ENCODE peak calls at places on chromosome 13, in eight cellular contexts. K is neural progenitor cell, A is tibial nerve, N is PC-3, W is mammary epithelial cell, G is brain microvascular endothelial cell, O is left lung, H is adrenal gland. J is an unnamed sample.

GRCh38 chr13:48533207-48533499 is 273 bp upstream of the RCBTB2 start:
- DNase-seq in G (no peak), K (no peak), H (no peak), A (no peak), W (no peak), O (no peak), N (no peak), J (no peak)

GRCh38 chr13:99702687-99703319 is 201.5 kb downstream of the TM9SF2 start:
- DNase-seq in A (no peak), N (no peak), O (no peak), G (no peak), K (peak; percentile 29), H (no peak), W (no peak), J (no peak)

GRCh38 chr13:45219123-45219891 is 18.5 kb upstream of the KCTD4 start:
- DNase-seq in W (no peak), H (no peak), G (no peak), O (no peak), N (peak; percentile 19), K (no peak), A (no peak), J (no peak)

GRCh38 chr13:109790951-109791605 is 4.7 kb upstream of the IRS2 start:
- DNase-seq in A (peak; percentile 41), W (peak; percentile 35), K (peak; percentile 55), H (no peak), N (peak; percentile 58), G (peak; percentile 35), O (no peak), J (peak; percentile 61)

GRCh38 chr13:56317839-56318238 is 822.9 kb upstream of the PRR20A start:
- DNase-seq in N (no peak), G (no peak), H (no peak), K (no peak), W (no peak), A (no peak), O (no peak), J (no peak)

GRCh38 chr13:90868321-90868920 is 479.1 kb upstream of the MIR17HG start:
- DNase-seq in H (peak; percentile 47), O (no peak), N (peak; percentile 49), G (peak; percentile 40), K (peak; percentile 31), W (peak; percentile 9), A (peak; percentile 44), J (peak; percentile 30)

GRCh38 chr13:44068737-44069136 is 189.0 kb downstream of the LACC1 start:
- DNase-seq in O (no peak), W (peak; percentile 73), K (no peak), A (no peak), G (peak; percentile 64), N (peak; percentile 82), H (no peak), J (no peak)

GRCh38 chr13:31023126-31023525 is 90.7 kb downstream of the TEX26 start:
- DNase-seq in H (no peak), W (no peak), K (no peak), N (no peak), G (no peak), A (no peak), O (no peak), J (no peak)

GRCh38 chr13:93614776-93615175 is 388.2 kb downstream of the GPC6 start:
- DNase-seq in H (no peak), N (no peak), G (no peak), W (no peak), O (no peak), A (no peak), K (no peak), J (no peak)

GRCh38 chr13:32645854-32646253 is 59.6 kb downstream of the PDS5B start:
- DNase-seq in G (no peak), O (no peak), A (no peak), N (no peak), W (no peak), K (no peak), H (no peak), J (no peak)

GRCh38 chr13:75480691-75481175 is 1.2 kb downstream of the TBC1D4 start:
- DNase-seq in K (peak; percentile 65), H (peak; percentile 62), N (peak; percentile 87), A (peak; percentile 42), W (peak; percentile 86), G (no peak), O (peak; percentile 84), J (peak; percentile 27)

GRCh38 chr13:48653074-48654054 is at the start of gene CYSLTR2:
- DNase-seq in K (peak; percentile 6), H (no peak), A (no peak), N (no peak), W (no peak), G (peak; percentile 34), O (no peak), J (no peak)

GRCh38 chr13:28409648-28410047 is 85.3 kb downstream of the FLT1 start:
- DNase-seq in K (no peak), N (no peak), O (no peak), H (no peak), G (no peak), A (no peak), W (no peak), J (no peak)

GRCh38 chr13:43864921-43865320 is 14.6 kb downstream of the CCDC122 start:
- DNase-seq in K (no peak), W (peak; percentile 44), H (no peak), G (no peak), A (no peak), O (no peak), N (peak; percentile 50), J (no peak)

DNA sequence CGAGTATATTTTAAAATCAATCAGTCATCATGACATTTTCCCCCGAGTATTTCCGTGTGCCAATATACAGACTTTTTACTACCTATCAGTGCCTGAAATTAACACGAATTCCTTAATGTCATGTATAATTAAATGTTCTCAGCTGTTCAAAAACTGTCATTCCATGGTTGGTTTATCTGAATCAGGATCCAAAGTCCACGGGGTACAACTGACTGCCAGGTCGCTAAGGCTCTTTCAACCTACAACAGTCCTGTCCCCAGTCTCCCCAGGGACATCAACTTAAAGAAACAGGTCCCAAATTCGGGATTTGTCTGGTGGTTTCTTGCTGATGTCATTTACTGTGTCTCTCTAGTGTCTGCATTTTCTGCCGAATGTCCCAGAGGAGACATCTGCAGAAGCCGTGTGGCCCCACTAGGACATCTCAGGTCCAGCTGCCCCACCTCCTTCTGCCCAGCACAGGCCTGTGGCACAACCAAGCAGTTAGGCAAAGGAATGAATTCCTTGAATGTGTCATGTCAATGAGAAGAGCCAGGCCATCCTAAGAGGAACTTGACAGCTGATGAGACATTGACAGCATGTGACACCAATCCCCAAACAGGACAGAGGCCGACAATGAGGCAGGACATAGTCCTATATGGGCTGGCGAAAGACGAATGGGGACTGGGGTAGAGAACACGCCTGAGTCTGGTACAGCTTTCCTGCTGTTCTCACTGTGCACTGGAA is 109.5 kb downstream of the STK24 start:
- DNase-seq in H (no peak), K (no peak), O (no peak), G (no peak), A (no peak), W (no peak), N (no peak), J (no peak)
- H3K36me3 ChIP-seq in H (no peaks in the 10 kb centered on the region), K (peaks cover 6% of the 10 kb centered on the region), O (peaks cover 84% of the 10 kb centered on the region), G (peaks cover 54% of the 10 kb centered on the region), A (peaks cover 43% of the 10 kb centered on the region), W (peaks cover 36% of the 10 kb centered on the region), N (peaks cover 20% of the 10 kb centered on the region), J (peaks cover 72% of the 10 kb centered on the region)

GRCh38 chr13:29501674-29502073 is 93.8 kb downstream of the SLC7A1 start:
- DNase-seq in O (no peak), N (no peak), H (no peak), A (no peak), G (no peak), W (no peak), K (no peak), J (no peak)

GRCh38 chr13:29502391-29503008 is 93.0 kb downstream of the SLC7A1 start:
- DNase-seq in G (no peak), K (no peak), H (no peak), O (no peak), N (no peak), W (no peak), A (no peak), J (no peak)

GRCh38 chr13:29504691-29505090 is 90.8 kb downstream of the SLC7A1 start:
- DNase-seq in N (no peak), A (no peak), G (no peak), H (no peak), K (no peak), O (no peak), W (no peak), J (no peak)

GRCh38 chr13:29505511-29505910 is 90.0 kb downstream of the SLC7A1 start:
- DNase-seq in K (no peak), W (no peak), N (no peak), A (no peak), G (no peak), O (no peak), H (no peak), J (no peak)

GRCh38 chr13:29503041-29503837 is 92.2 kb downstream of the SLC7A1 start:
- DNase-seq in W (no peak), O (peak; percentile 83), H (no peak), A (no peak), K (peak; percentile 58), G (no peak), N (no peak), J (no peak)
- H3K4me3 ChIP-seq in W (no peak overlapping the region), O (no peak overlapping the region), H (no peak overlapping the region), A (peak overlapping the region; percentile 23), K (no peak overlapping the region), G (peak overlapping the region; percentile 22), N (no peak overlapping the region), J (no peak overlapping the region)

DNA sequence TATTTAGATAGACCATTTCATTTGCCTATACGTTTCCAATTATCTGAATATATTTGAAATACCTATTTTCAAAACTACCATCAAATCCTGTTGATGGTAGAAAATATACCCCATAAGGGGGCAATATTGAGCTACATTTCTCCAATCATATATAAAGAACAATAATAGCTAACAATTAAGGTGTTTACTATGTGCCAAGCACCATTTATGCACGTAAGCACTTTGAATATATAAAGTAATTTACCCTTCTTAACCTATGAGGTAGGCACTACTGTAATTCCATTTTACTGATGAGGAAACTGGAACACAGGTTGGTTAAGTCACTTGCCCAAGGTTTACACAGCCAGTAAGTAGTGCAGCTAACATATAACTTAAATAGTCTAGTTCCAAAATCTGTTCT is 79.2 kb downstream of the UBL3 start:
- DNase-seq in G (no peak), O (no peak), H (no peak), K (peak; percentile 25), W (peak; percentile 10), N (peak; percentile 70), A (no peak), J (no peak)
- TF ChIP-seq CTCF in G (peak; percentile 19), O (peak; percentile 40), H (peak; percentile 57), K (peak; percentile 64), W (peak; percentile 26), N (peak; percentile 73), A (peak; percentile 16), J (no peak)

DNA sequence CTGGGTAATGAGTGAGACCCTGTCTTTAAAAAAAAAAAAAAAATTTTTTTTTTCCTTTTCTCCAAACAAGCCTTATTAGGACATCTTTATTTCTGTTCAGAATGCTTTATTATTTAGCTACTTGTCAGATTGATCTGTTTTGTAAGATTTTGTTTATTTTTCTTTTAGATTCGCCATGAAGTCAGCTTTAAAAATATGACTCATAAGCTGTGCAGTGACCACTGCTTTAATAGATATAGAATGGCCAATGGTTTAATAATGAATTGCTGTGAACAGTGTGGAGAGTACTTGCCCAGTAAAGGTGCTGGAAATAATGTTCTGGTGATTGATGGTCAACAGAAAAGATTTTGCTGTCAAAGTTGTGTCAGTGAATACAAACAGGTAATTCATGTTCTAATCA is 47.7 kb downstream of the ZMYM2 start:
- DNase-seq in H (no peak), W (no peak), N (peak; percentile 39), K (no peak), G (peak; percentile 6), O (no peak), A (no peak), J (no peak)
- H3K36me3 ChIP-seq in H (no peaks in the 10 kb centered on the region), W (peaks cover 22% of the 10 kb centered on the region), N (peaks cover 62% of the 10 kb centered on the region), K (peaks cover 70% of the 10 kb centered on the region), G (peaks cover 27% of the 10 kb centered on the region), O (peaks cover 75% of the 10 kb centered on the region), A (peaks cover 85% of the 10 kb centered on the region), J (peaks cover 84% of the 10 kb centered on the region)

GRCh38 chr13:27018230-27018875 is 153.3 kb downstream of the USP12 start:
- DNase-seq in A (no peak), O (no peak), K (no peak), N (no peak), W (no peak), H (no peak), G (no peak), J (no peak)
- H3K4me3 ChIP-seq in A (no peak overlapping the region), O (no peak overlapping the region), K (no peak overlapping the region), N (no peak overlapping the region), W (no peak overlapping the region), H (no peak overlapping the region), G (no peak overlapping the region), J (no peak overlapping the region)